ENCODE peak calls at places on chromosomes 6 and 20, in five cellular contexts. V is PC-3, T is neuronal stem cell, G is HTR-8/SVneo, U is WTC11. Q is an unnamed sample.

GRCh38 chr6:118565317-118565960 is 17.3 kb downstream of the PLN start:
- DNase-seq in V (peak), T (no peak), G (peak), U (no peak), Q (no peak)

GRCh38 chr6:56643379-56644089 is 845 bp upstream of the DST start:
- DNase-seq in V (no peak), T (no peak), G (no peak), U (no peak), Q (no peak)

GRCh38 chr6:112289039-112289566 is 34.7 kb upstream of the LAMA4 start:
- DNase-seq in V (no peak), T (no peak), G (no peak), U (no peak), Q (peak)

GRCh38 chr6:34985236-34985635 is 96.2 kb downstream of the ANKS1A start:
- DNase-seq in V (no peak), T (no peak), G (no peak), U (no peak), Q (no peak)

GRCh38 chr6:38824243-38824894 is 109.3 kb downstream of the DNAH8 start:
- DNase-seq in V (no peak), T (no peak), G (no peak), U (no peak), Q (no peak)

GRCh38 chr6:19895866-19896579 is 58.9 kb downstream of the ID4 start:
- DNase-seq in V (peak), T (no peak), G (no peak), U (no peak), Q (no peak)

GRCh38 chr6:110329729-110330436 is 28.3 kb downstream of the METTL24 start:
- DNase-seq in V (peak), T (no peak), G (peak), U (no peak), Q (peak)

GRCh38 chr6:27814665-27815424 is 97.4 kb downstream of the OR2B2 start:
- DNase-seq in V (peak), T (peak), G (peak), U (peak), Q (peak)

GRCh38 chr20:22557403-22558276 is 26.7 kb downstream of the FOXA2 start:
- DNase-seq in V (no peak), T (no peak), G (no peak), U (no peak), Q (no peak)

GRCh38 chr6:35757461-35758123 is 18.8 kb upstream of the CLPSL2 start:
- DNase-seq in V (peak), T (no peak), G (peak), U (peak), Q (no peak)

GRCh38 chr6:101393291-101394251 is at the start of gene GRIK2:
- DNase-seq in V (peak), T (peak), G (peak), U (peak), Q (peak)

GRCh38 chr20:57659131-57659788 is 39.0 kb upstream of the ZBP1 start:
- DNase-seq in V (no peak), T (no peak), G (no peak), U (peak), Q (peak)

GRCh38 chr6:48315915-48316314 is 204.9 kb upstream of the PTCHD4 start:
- DNase-seq in V (no peak), T (no peak), G (no peak), U (no peak), Q (no peak)

GRCh38 chr6:52999456-52999855 is 4.4 kb upstream of the GSTA4 start:
- DNase-seq in V (no peak), T (no peak), G (no peak), U (no peak), Q (no peak)

GRCh38 chr6:53263915-53264314 is 84.8 kb downstream of the ELOVL5 start:
- DNase-seq in V (no peak), T (no peak), G (no peak), U (no peak), Q (no peak)

GRCh38 chr20:63567382-63568169 is 6.5 kb downstream of the HELZ2 start:
- DNase-seq in V (no peak), T (no peak), G (no peak), U (no peak), Q (no peak)

GRCh38 chr20:46572181-46572580 is 21.7 kb upstream of the OCSTAMP start:
- DNase-seq in V (no peak), T (no peak), G (no peak), U (no peak), Q (peak)